ENCODE peak calls at places on chromosomes 3 and 15, in ten cellular contexts. E, W, T, J, I, H, C, A, N and U are unnamed samples.

GRCh38 chr3:177282028-177282655 is 84.9 kb upstream of the TBL1XR1 start:
- DNase-seq in H (peak), I (no peak), N (no peak), T (no peak), J (no peak), E (no peak), A (no peak), W (no peak), C (no peak), U (no peak)

GRCh38 chr3:149547954-149548728 is 73.6 kb downstream of the TM4SF4 start:
- DNase-seq in A (peak), H (no peak), I (peak), C (no peak), E (no peak), T (no peak), W (no peak), J (no peak), N (peak), U (peak)

GRCh38 chr3:127427169-127427655 is 139.4 kb upstream of the PRR20G start:
- DNase-seq in E (no peak), A (no peak), T (no peak), N (no peak), J (no peak), C (no peak), W (no peak), I (no peak), H (no peak), U (no peak)

GRCh38 chr15:25671132-25671531 is 192.0 kb downstream of the ATP10A start:
- DNase-seq in J (no peak), C (peak), H (no peak), T (no peak), E (no peak), W (no peak), A (no peak), I (no peak), N (no peak), U (peak)

GRCh38 chr15:81161851-81162250 is 27.8 kb downstream of the CFAP161 start:
- DNase-seq in T (no peak), W (no peak), E (no peak), N (no peak), H (no peak), A (no peak), I (no peak), C (no peak), J (no peak), U (no peak)

GRCh38 chr3:28008235-28008634 is 233.2 kb upstream of the CMC1 start:
- DNase-seq in N (no peak), H (no peak), E (no peak), J (no peak), T (no peak), W (no peak), I (no peak), A (no peak), C (no peak), U (no peak)

GRCh38 chr3:190504354-190505125 is 9.3 kb upstream of the IL1RAP start:
- DNase-seq in I (no peak), J (no peak), T (no peak), A (no peak), H (no peak), N (peak), E (no peak), W (no peak), C (peak), U (no peak)

GRCh38 chr3:31377045-31377642 is 155.6 kb upstream of the STT3B start:
- DNase-seq in W (no peak), I (peak), T (no peak), E (no peak), J (no peak), C (no peak), N (peak), A (peak), H (no peak), U (no peak)

GRCh38 chr3:38738630-38739395 is 77.2 kb downstream of the SCN10A start:
- DNase-seq in C (peak), E (no peak), J (no peak), T (no peak), W (no peak), H (peak), N (peak), A (peak), I (peak), U (peak)

GRCh38 chr3:125123455-125123854 is 67.7 kb upstream of the HEG1 start:
- DNase-seq in C (no peak), A (no peak), N (no peak), W (no peak), H (no peak), I (no peak), T (no peak), E (no peak), J (no peak), U (no peak)

GRCh38 chr3:177606891-177607290 is 409.6 kb upstream of the TBL1XR1 start:
- DNase-seq in W (no peak), C (no peak), E (no peak), I (no peak), N (no peak), T (no peak), A (no peak), J (no peak), H (peak), U (no peak)